ENCODE peak calls at places on chromosome 5, in five cellular contexts. Z is uterus; W is GM12878; K is T-cell; X is activated T-cell treated with anti-CD3 and anti-CD28 coated beads, Interleukin-2, amount 50 U/mL, for 48 hours. Q is an unnamed sample.

GRCh38 chr5:141694479-141694878 is 12.4 kb upstream of the ARAP3 start:
- DNase-seq in Z (no peak), W (no peak), K (no peak), X (no peak), Q (no peak)

GRCh38 chr5:34682926-34683623 is 26.9 kb downstream of the RAI14 start:
- DNase-seq in Z (no peak), W (no peak), K (no peak), X (no peak), Q (no peak)

GRCh38 chr5:73434921-73435320 is 13.7 kb downstream of the FOXD1 start:
- DNase-seq in Z (no peak), W (no peak), K (no peak), X (no peak), Q (no peak)

GRCh38 chr5:74767579-74767913 is 497 bp downstream of the NSA2 start:
- DNase-seq in Z (no peak), W (no peak), K (no peak), X (no peak), Q (peak; percentile 29)

GRCh38 chr5:177972613-177973012 is 23.4 kb downstream of the PROP1 start:
- DNase-seq in Z (no peak), W (no peak), K (no peak), X (no peak), Q (no peak)

GRCh38 chr5:95042040-95042439 is 242.9 kb downstream of the MCTP1 start:
- DNase-seq in Z (no peak), W (no peak), K (no peak), X (no peak), Q (no peak)

GRCh38 chr5:102891175-102891574 is 136.1 kb downstream of the PAM start:
- DNase-seq in Z (no peak), W (no peak), K (no peak), X (no peak), Q (no peak)

GRCh38 chr5:174731214-174732039 is 7.0 kb downstream of the MSX2 start:
- DNase-seq in Z (no peak), W (no peak), K (no peak), X (no peak), Q (no peak)

GRCh38 chr5:39400711-39401385 is 23.9 kb downstream of the DAB2 start:
- DNase-seq in Z (no peak), W (no peak), K (no peak), X (no peak), Q (no peak)

GRCh38 chr5:168941901-168942300 is 359.0 kb downstream of the SLIT3 start:
- DNase-seq in Z (no peak), W (no peak), K (no peak), X (no peak), Q (no peak)

GRCh38 chr5:111628901-111629300 is 116.6 kb upstream of the STARD4 start:
- DNase-seq in Z (no peak), W (no peak), K (no peak), X (no peak), Q (no peak)

GRCh38 chr5:177446184-177447065 is at the start of gene PRR7:
- DNase-seq in Z (no peak), W (no peak), K (peak; percentile 73), X (peak; percentile 78), Q (peak; percentile 95)

GRCh38 chr5:62585751-62586150 is 7.1 kb downstream of the LRRC70 start:
- DNase-seq in Z (no peak), W (no peak), K (no peak), X (no peak), Q (no peak)

GRCh38 chr5:152142845-152143469 is 218.3 kb upstream of the GLRA1 start:
- DNase-seq in Z (peak; percentile 16), W (peak; percentile 3), K (peak; percentile 30), X (peak; percentile 70), Q (peak; percentile 48)

GRCh38 chr5:142531977-142532376 is 153.9 kb downstream of the FGF1 start:
- DNase-seq in Z (no peak), W (no peak), K (no peak), X (no peak), Q (no peak)

GRCh38 chr5:55344392-55344992 is 36.7 kb downstream of the MTREX start:
- DNase-seq in Z (peak; percentile 69), W (no peak), K (peak; percentile 45), X (peak; percentile 75), Q (peak; percentile 11)